ENCODE peak calls at places on chromosomes 7 and 10, in nine cellular contexts. A is upper lobe of right lung; O is HepG2; Q is aorta; Y is left lung; N is right cardiac atrium; F is Panc1; L is heart left ventricle; S is naive thymus-derived CD4-positive, alpha-beta T cell. I is an unnamed sample.
A peak's percentile ranks its signal among the peaks of the same experiment; 100 is the strongest.

GRCh38 chr7:155381852-155382801 is 75.8 kb upstream of the EN2 start:
- ATAC-seq in A (peak; percentile 6), L (no peak), F (peak; percentile 31), Y (no peak), Q (no peak), S (no peak), N (peak; percentile 9), O (peak; percentile 22), I (no peak)

GRCh38 chr7:92437956-92438491 is 9.3 kb upstream of the GATAD1 start:
- ATAC-seq in F (no peak), Y (no peak), N (no peak), S (no peak), A (no peak), Q (no peak), L (no peak), O (no peak), I (no peak)

GRCh38 chr7:31860925-31861324 is 173.9 kb downstream of the PPP1R17 start:
- ATAC-seq in L (no peak), Y (no peak), N (no peak), S (no peak), F (no peak), A (no peak), O (no peak), Q (no peak), I (no peak)

GRCh38 chr10:78992333-78992732 is 76.4 kb upstream of the ZMIZ1 start:
- ATAC-seq in N (no peak), F (no peak), S (peak; percentile 38), O (no peak), Q (no peak), Y (no peak), A (no peak), L (no peak), I (no peak)

GRCh38 chr7:105127179-105127578 is 113.2 kb downstream of the KMT2E start:
- ATAC-seq in N (no peak), Q (no peak), O (no peak), F (no peak), Y (no peak), A (no peak), S (no peak), L (peak; percentile 69), I (no peak)

GRCh38 chr10:98285416-98285815 is 17.4 kb upstream of the LOXL4 start:
- ATAC-seq in S (no peak), L (no peak), N (no peak), Y (no peak), Q (no peak), F (no peak), A (no peak), O (no peak), I (no peak)

GRCh38 chr10:77498829-77499228 is 138.8 kb downstream of the KCNMA1 start:
- ATAC-seq in Q (no peak), S (no peak), L (no peak), A (no peak), F (no peak), Y (no peak), O (no peak), N (no peak), I (no peak)

GRCh38 chr7:36960105-36960504 is 235.8 kb upstream of the AOAH start:
- ATAC-seq in F (no peak), Q (no peak), O (no peak), L (no peak), S (no peak), Y (no peak), A (no peak), N (no peak), I (no peak)

GRCh38 chr7:22581099-22581498 is 81.1 kb upstream of the STEAP1B start:
- ATAC-seq in O (no peak), S (no peak), Y (no peak), F (no peak), L (no peak), Q (no peak), N (no peak), A (no peak), I (no peak)

GRCh38 chr10:1932617-1933016 is 195.3 kb upstream of the ADARB2 start:
- ATAC-seq in Q (no peak), O (no peak), L (no peak), F (no peak), Y (no peak), S (peak; percentile 44), N (no peak), A (no peak), I (no peak)

GRCh38 chr7:1733206-1733907 is 63.3 kb downstream of the ELFN1 start:
- ATAC-seq in A (no peak), F (no peak), O (peak; percentile 20), N (peak; percentile 80), S (no peak), Q (no peak), L (peak; percentile 49), Y (no peak), I (no peak)

GRCh38 chr7:36279251-36279925 is 110.3 kb upstream of the ANLN start:
- ATAC-seq in Y (no peak), O (peak; percentile 45), A (no peak), N (no peak), Q (no peak), F (peak; percentile 8), S (no peak), L (no peak), I (no peak)

GRCh38 chr7:158407581-158408331 is 179.9 kb downstream of the PTPRN2 start:
- ATAC-seq in Q (no peak), N (no peak), S (no peak), F (peak; percentile 80), A (peak; percentile 38), O (peak; percentile 34), Y (peak; percentile 84), L (peak; percentile 39), I (no peak)

GRCh38 chr7:157844141-157844540 is 507.3 kb downstream of the DNAJB6 start:
- ATAC-seq in Y (no peak), L (no peak), O (no peak), S (no peak), Q (no peak), N (no peak), A (no peak), F (no peak), I (no peak)

GRCh38 chr7:131122394-131122793 is 205.3 kb upstream of the MKLN1 start:
- ATAC-seq in S (no peak), A (no peak), N (no peak), Q (no peak), Y (no peak), L (no peak), O (no peak), F (no peak), I (no peak)

GRCh38 chr10:94607111-94607510 is 61.5 kb downstream of the HELLS start:
- ATAC-seq in Y (no peak), O (no peak), L (no peak), A (no peak), Q (no peak), F (no peak), N (no peak), S (no peak), I (no peak)

GRCh38 chr7:75056476-75056875 is 17.1 kb downstream of the RCC1L start:
- ATAC-seq in N (peak; percentile 81), Q (peak; percentile 82), F (no peak), L (peak; percentile 76), O (no peak), S (no peak), A (peak; percentile 40), Y (peak; percentile 74), I (peak; percentile 80)

GRCh38 chr10:27745719-27746363 is at the start of gene MKX:
- ATAC-seq in Q (peak; percentile 5), F (no peak), N (no peak), Y (peak; percentile 16), A (peak; percentile 21), O (no peak), L (no peak), S (peak; percentile 20), I (peak; percentile 17)

GRCh38 chr10:120949511-120950102 is 98.4 kb downstream of the WDR11 start:
- ATAC-seq in F (peak; percentile 76), Q (peak; percentile 61), S (no peak), N (peak; percentile 8), L (peak; percentile 42), A (no peak), O (peak; percentile 15), Y (no peak), I (no peak)

GRCh38 chr10:114881462-114881861 is 56.5 kb upstream of the TRUB1 start:
- ATAC-seq in N (no peak), Q (no peak), S (no peak), F (no peak), Y (no peak), A (no peak), O (no peak), L (no peak), I (no peak)

GRCh38 chr10:14742815-14743214 is 31.9 kb downstream of the FAM107B start:
- ATAC-seq in N (peak; percentile 33), F (no peak), S (peak; percentile 54), Q (no peak), Y (peak; percentile 47), A (peak; percentile 76), O (no peak), L (peak; percentile 56), I (no peak)

GRCh38 chr7:129298268-129298893 is 73.6 kb downstream of the AHCYL2 start:
- ATAC-seq in A (no peak), S (no peak), F (no peak), L (no peak), Q (no peak), Y (no peak), O (no peak), N (no peak), I (no peak)

DNA sequence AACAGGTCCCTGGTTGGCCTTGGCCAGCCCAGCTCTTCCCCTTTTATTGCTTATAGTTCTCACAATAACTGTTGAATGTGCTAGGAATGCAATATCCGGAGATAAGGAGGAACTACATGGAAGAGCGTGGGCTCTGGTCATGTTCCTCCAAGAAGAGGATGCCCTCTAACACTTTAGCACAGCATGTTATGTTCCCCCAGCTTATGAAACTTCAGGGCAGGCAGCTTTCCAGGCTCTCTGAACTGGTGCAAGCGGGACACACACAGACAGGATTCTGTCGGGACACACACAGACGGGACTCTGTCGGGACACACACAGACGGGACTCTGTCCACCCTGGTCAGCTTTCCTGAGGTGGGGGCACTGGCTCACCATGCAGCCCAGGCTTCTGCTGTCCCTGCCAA is 141.6 kb downstream of the PKD1L1 start:
- ATAC-seq in Q (peak; percentile 50), F (peak; percentile 42), N (peak; percentile 89), L (peak; percentile 73), Y (peak; percentile 71), S (peak; percentile 53), O (no peak), A (peak; percentile 90), I (peak; percentile 70)
- H3K4me3 ChIP-seq in Q (no peak overlapping the region), F (no peak overlapping the region), N (peak overlapping the region; percentile 0), L (no peak overlapping the region), Y (no peak overlapping the region), S (no peak overlapping the region), O (no peak overlapping the region), A (peak overlapping the region; percentile 36), I (no peak overlapping the region)

GRCh38 chr7:47464266-47464665 is 117.6 kb downstream of the TNS3 start:
- ATAC-seq in O (no peak), L (no peak), S (no peak), N (no peak), Q (no peak), Y (no peak), A (no peak), F (no peak), I (no peak)
- H3K4me3 ChIP-seq in O (no peak overlapping the region), L (no peak overlapping the region), S (no peak overlapping the region), N (no peak overlapping the region), Q (no peak overlapping the region), Y (no peak overlapping the region), A (no peak overlapping the region), F (no peak overlapping the region), I (no peak overlapping the region)

GRCh38 chr7:29400435-29400834 is 163.2 kb upstream of the PRR15 start:
- ATAC-seq in F (no peak), N (no peak), S (no peak), Q (no peak), Y (no peak), L (no peak), A (no peak), O (no peak), I (no peak)
- H3K4me3 ChIP-seq in F (no peak overlapping the region), N (no peak overlapping the region), S (no peak overlapping the region), Q (no peak overlapping the region), Y (no peak overlapping the region), L (no peak overlapping the region), A (no peak overlapping the region), O (no peak overlapping the region), I (no peak overlapping the region)

GRCh38 chr10:44864042-44864436 is 47.1 kb upstream of the TMEM72 start:
- ATAC-seq in S (no peak), Q (peak; percentile 4), F (no peak), O (no peak), A (peak; percentile 66), N (peak; percentile 53), Y (peak; percentile 76), L (peak; percentile 29), I (no peak)
- H3K4me3 ChIP-seq in S (peak overlapping the region; percentile 93), Q (no peak overlapping the region), F (peak overlapping the region; percentile 54), O (no peak overlapping the region), A (peak overlapping the region; percentile 51), N (peak overlapping the region; percentile 44), Y (peak overlapping the region; percentile 42), L (peak overlapping the region; percentile 51), I (peak overlapping the region; percentile 55)